ENCODE peak calls at places on chromosomes 5 and 9, in seven cellular contexts. E is heart left ventricle, T is omental fat pad, R is endothelial cell, Q is fibroblast of lung, A is cardiac muscle cell, P is spleen. F is an unnamed sample.

GRCh38 chr9:134564431-134565170 is 77.0 kb upstream of the COL5A1 start:
- DNase-seq in A (peak), P (no peak), R (no peak), E (no peak), T (no peak), Q (peak), F (no peak)

GRCh38 chr9:134643306-134643705 is 1.7 kb downstream of the COL5A1 start:
- DNase-seq in R (no peak), P (no peak), E (no peak), T (no peak), A (peak), Q (peak), F (no peak)

GRCh38 chr5:41637869-41638268 is 127.5 kb upstream of the PLCXD3 start:
- DNase-seq in A (no peak), E (no peak), R (no peak), Q (no peak), T (no peak), P (no peak), F (no peak)

GRCh38 chr9:92463989-92464388 is 18.3 kb downstream of the ASPN start:
- DNase-seq in R (no peak), Q (peak), E (no peak), T (no peak), A (peak), P (no peak), F (no peak)

GRCh38 chr9:89453452-89453851 is 44.5 kb downstream of the SEMA4D start:
- DNase-seq in T (no peak), E (no peak), A (no peak), R (no peak), Q (no peak), P (peak), F (no peak)

GRCh38 chr5:168590666-168591065 is 11.5 kb upstream of the PANK3 start:
- DNase-seq in Q (no peak), P (no peak), R (no peak), E (no peak), A (no peak), T (no peak), F (no peak)

GRCh38 chr5:170634236-170634990 is 130.6 kb downstream of the KCNIP1 start:
- DNase-seq in Q (no peak), A (no peak), P (peak), R (no peak), E (no peak), T (no peak), F (no peak)

GRCh38 chr9:123763910-123764588 is 165.9 kb downstream of the DENND1A start:
- DNase-seq in T (no peak), R (no peak), P (no peak), A (no peak), E (no peak), Q (peak), F (no peak)

GRCh38 chr9:76926324-76926731 is 20.4 kb upstream of the PRUNE2 start:
- DNase-seq in Q (peak), P (no peak), R (no peak), E (no peak), T (no peak), A (peak), F (no peak)

GRCh38 chr5:1004598-1005361 is 3.8 kb upstream of the NKD2 start:
- DNase-seq in R (peak), Q (peak), E (peak), T (peak), A (peak), P (peak), F (no peak)

GRCh38 chr9:754150-754931 is 87.2 kb upstream of the DMRT1 start:
- DNase-seq in Q (no peak), E (no peak), R (no peak), T (no peak), P (no peak), A (no peak), F (no peak)
- TF ChIP-seq CTCF in Q (no peak), E (peak), R (no peak), T (no peak), P (no peak), A (no peak), F (no peak)

DNA sequence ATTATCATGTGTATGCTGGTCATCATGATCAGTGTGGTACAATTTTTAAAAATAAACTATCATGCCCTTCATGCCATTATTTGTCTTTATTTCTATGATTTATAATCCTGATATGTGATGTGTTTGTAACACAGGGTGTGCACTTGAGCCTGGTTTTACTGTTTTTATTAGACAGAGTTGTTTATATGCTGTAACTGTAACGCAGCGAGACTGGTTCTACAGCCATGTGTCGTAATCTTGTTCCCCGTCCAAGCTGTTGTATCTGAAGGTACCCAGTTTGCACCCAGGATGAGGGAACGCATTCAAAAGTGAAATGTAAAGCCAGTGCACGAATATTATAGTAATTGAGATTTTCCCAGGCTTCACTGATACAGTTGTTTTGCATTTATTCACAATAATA is 28.2 kb downstream of the SNX18 start:
- DNase-seq in P (no peak), T (no peak), E (no peak), Q (no peak), R (no peak), A (no peak), F (peak)
- TF ChIP-seq CTCF in P (no peak), T (no peak), E (no peak), Q (no peak), R (no peak), A (no peak), F (no peak)

GRCh38 chr5:53052499-53052898 is 57.1 kb downstream of the MOCS2 start:
- DNase-seq in A (no peak), E (no peak), T (no peak), R (no peak), P (no peak), Q (peak), F (no peak)
- TF ChIP-seq CTCF in A (no peak), E (no peak), T (no peak), R (no peak), P (no peak), Q (no peak), F (no peak)

GRCh38 chr5:123387313-123387712 is 35.9 kb downstream of the CEP120 start:
- DNase-seq in T (no peak), E (no peak), R (no peak), Q (peak), P (no peak), A (peak), F (no peak)

GRCh38 chr5:123391009-123391408 is 32.2 kb downstream of the CEP120 start:
- DNase-seq in E (no peak), P (no peak), Q (no peak), A (no peak), R (no peak), T (no peak), F (no peak)

DNA sequence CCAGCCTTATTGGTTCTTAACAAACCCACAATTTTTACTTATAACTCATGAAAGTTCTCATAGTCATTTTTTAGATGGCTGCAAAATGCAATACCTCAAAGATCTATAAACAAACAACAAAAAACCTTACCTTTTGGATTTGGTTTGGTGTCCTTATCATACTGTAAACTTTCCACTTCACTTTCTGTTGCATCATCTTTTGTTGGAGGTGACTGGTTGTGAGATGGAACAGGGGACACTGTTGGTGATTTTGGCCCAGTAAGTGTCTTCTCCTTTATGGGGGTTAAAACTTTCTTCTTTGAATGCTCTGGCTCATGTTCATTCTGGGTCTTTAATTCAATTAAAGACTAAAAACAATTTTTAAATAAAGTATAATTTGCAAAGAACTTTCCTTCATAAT is 33.4 kb downstream of the CEP120 start:
- DNase-seq in A (no peak), P (no peak), T (no peak), R (no peak), E (no peak), Q (no peak), F (no peak)
- TF ChIP-seq CTCF in A (no peak), P (no peak), T (no peak), R (no peak), E (no peak), Q (no peak), F (no peak)

DNA sequence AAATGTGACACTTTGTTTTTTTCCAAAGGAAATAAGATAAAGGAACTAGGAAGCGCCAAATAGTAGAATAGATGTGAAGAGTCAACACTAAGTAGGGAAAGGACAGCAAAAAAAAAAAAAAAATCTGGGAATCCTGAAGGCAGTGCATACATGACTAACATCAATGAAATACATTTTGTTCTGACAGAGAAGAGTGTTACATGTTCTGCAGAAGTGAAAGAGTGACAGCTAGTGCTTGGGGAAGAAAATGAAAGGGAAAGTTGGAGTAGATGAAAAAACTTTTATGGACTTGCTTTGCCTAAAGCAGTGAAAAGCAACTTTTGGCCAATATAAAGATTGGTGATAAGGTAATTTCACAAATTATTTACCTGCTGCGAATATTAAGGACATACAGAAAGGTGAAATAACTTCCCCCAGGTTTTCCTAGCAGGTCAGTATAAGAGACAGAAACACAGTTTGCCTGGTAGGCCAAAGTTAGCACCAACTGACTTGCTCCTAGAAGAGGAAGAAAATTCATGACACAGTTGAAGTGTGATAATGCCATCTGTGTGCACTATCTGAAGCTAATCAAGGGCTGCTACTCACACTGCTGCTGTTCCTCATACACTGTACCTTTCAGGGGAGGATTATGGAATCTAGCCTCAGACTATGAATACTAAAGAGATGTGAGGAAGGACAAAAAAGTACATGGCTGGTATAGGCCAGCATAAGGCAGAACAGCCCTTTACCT is 38.6 kb downstream of the RANBP6 start:
- DNase-seq in A (no peak), E (no peak), P (no peak), R (no peak), T (no peak), Q (no peak), F (no peak)
- TF ChIP-seq CTCF in A (no peak), E (peak), P (no peak), R (no peak), T (no peak), Q (no peak), F (peak)

GRCh38 chr9:95027914-95028854 is 289.3 kb downstream of the FANCC start:
- DNase-seq in A (no peak), P (no peak), T (no peak), E (no peak), Q (peak), R (no peak), F (no peak)

GRCh38 chr9:95021166-95021886 is 294.8 kb downstream of the AOPEP start:
- DNase-seq in T (no peak), Q (no peak), A (no peak), R (no peak), E (no peak), P (no peak), F (no peak)

GRCh38 chr9:95024097-95024671 is 293.3 kb downstream of the FANCC start:
- DNase-seq in Q (no peak), P (no peak), A (no peak), E (peak), T (no peak), R (peak), F (no peak)

GRCh38 chr9:95025213-95026170 is 292.0 kb downstream of the FANCC start:
- DNase-seq in E (peak), R (no peak), Q (peak), P (no peak), A (peak), T (no peak), F (no peak)

GRCh38 chr9:95023217-95024003 is 294.1 kb downstream of the FANCC start:
- DNase-seq in T (no peak), E (peak), R (no peak), P (no peak), A (peak), Q (peak), F (no peak)
- TF ChIP-seq CTCF in T (no peak), E (no peak), R (no peak), P (no peak), A (no peak), Q (no peak), F (no peak)

GRCh38 chr9:136927343-136928261 is 16.9 kb downstream of the FBXW5 start:
- DNase-seq in A (peak), P (no peak), T (no peak), R (no peak), E (no peak), Q (peak), F (no peak)

GRCh38 chr9:136926154-136926704 is 18.3 kb downstream of the FBXW5 start:
- DNase-seq in E (no peak), Q (no peak), A (no peak), T (no peak), R (no peak), P (no peak), F (no peak)

GRCh38 chr9:136926749-136927148 is 17.8 kb downstream of the FBXW5 start:
- DNase-seq in R (no peak), P (no peak), T (no peak), Q (no peak), A (no peak), E (no peak), F (no peak)

GRCh38 chr9:136923881-136924280 is 20.7 kb downstream of the FBXW5 start:
- DNase-seq in E (no peak), Q (no peak), A (no peak), P (no peak), T (no peak), R (no peak), F (no peak)

GRCh38 chr9:136925414-136926153 is 19.0 kb downstream of the FBXW5 start:
- DNase-seq in A (no peak), Q (no peak), T (no peak), E (peak), R (no peak), P (no peak), F (no peak)
- TF ChIP-seq CTCF in A (no peak), Q (no peak), T (no peak), E (peak), R (no peak), P (no peak), F (no peak)

DNA sequence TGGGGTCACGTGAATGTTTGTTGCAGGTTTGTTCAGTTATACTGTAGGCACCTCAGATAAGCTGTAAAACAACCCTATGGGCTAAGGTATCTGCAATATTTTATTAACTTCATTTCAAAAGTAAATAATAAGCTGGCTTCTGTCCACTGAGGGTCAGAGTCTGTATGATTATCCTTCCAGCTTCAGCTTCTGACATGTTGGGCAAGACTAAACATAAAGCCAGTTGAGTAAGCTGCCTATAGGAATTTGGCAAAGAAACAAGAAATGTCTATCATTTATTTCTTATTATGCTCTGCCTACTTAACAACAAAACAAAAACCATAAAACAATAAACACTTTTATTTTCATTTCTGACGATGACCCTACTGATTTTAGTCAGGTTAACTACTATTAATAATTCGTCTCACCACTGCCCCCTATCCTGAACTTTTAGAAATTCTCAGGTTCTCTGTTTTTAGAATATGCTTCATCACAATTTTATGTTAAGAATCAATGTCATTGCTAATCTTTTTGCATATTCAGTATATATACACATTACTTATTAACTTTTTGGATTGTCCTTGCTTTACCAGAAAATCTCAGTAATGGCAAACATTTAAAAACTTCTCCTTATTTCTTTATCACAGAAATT is 413.5 kb upstream of the ADAMTSL1 start:
- DNase-seq in P (no peak), Q (no peak), A (peak), E (no peak), R (no peak), T (no peak), F (no peak)
- TF ChIP-seq CTCF in P (no peak), Q (no peak), A (peak), E (peak), R (peak), T (no peak), F (peak)